ENCODE peak calls at places on chromosomes 11 and 22, in four cellular contexts. One of them, this sample, is unnamed.
A peak's percentile ranks its signal among the peaks of the same experiment; 100 is the strongest.

GRCh38 chr11:62747475-62748160 is 6.3 kb downstream of the ZBTB3 start:
- DNase-seq in AG09309: no peak
- DNase-seq in stromal cell of bone marrow: no peak
- DNase-seq in EH: no peak
- DNase-seq in this sample: no peak

GRCh38 chr22:36311386-36312085 is 58.6 kb downstream of the APOL1 start:
- DNase-seq in stromal cell of bone marrow: no peak
- DNase-seq in AG09309: no peak
- DNase-seq in EH: peak; percentile 53
- DNase-seq in this sample: no peak

GRCh38 chr11:34449013-34449412 is 10.3 kb downstream of the CAT start:
- DNase-seq in stromal cell of bone marrow: no peak
- DNase-seq in EH: no peak
- DNase-seq in AG09309: no peak
- DNase-seq in this sample: no peak

GRCh38 chr22:50671641-50672040 is 982 bp upstream of the SHANK3 start:
- DNase-seq in EH: no peak
- DNase-seq in AG09309: no peak
- DNase-seq in stromal cell of bone marrow: no peak
- DNase-seq in this sample: no peak

GRCh38 chr11:20530942-20531703 is 68.3 kb upstream of the SLC6A5 start:
- DNase-seq in stromal cell of bone marrow: no peak
- DNase-seq in EH: no peak
- DNase-seq in AG09309: no peak
- DNase-seq in this sample: no peak

GRCh38 chr11:16981651-16982194 is 32.5 kb downstream of the PLEKHA7 start:
- DNase-seq in EH: peak; percentile 42
- DNase-seq in stromal cell of bone marrow: peak; percentile 9
- DNase-seq in AG09309: no peak
- DNase-seq in this sample: peak; percentile 90

GRCh38 chr11:72758304-72758689 is 6.1 kb upstream of the ARAP1 start:
- DNase-seq in EH: peak; percentile 24
- DNase-seq in stromal cell of bone marrow: no peak
- DNase-seq in AG09309: no peak
- DNase-seq in this sample: no peak

GRCh38 chr22:27488456-27489224 is 312.9 kb downstream of the MN1 start:
- DNase-seq in AG09309: no peak
- DNase-seq in stromal cell of bone marrow: no peak
- DNase-seq in EH: peak; percentile 46
- DNase-seq in this sample: no peak

This sample was measured in putamen.